ENCODE peak calls at places on chromosomes 3 and 15, in seven cellular contexts. V is GM12878; M is stimulated activated naive CD8-positive, alpha-beta T cell treated with anti-CD3 and anti-CD28 coated beads, Interleukin-15, amount 100 ng/mL, for 72 hours; Z is body of pancreas; X is nucleus accumbens; A is kidney tubule cell; F is activated CD4-positive, alpha-beta T cell treated with anti-CD3 and anti-CD28 coated beads for 24 hours. C is an unnamed sample.
A peak's percentile ranks its signal among the peaks of the same experiment; 100 is the strongest.

GRCh38 chr3:132253262-132253878 is 63.8 kb upstream of the ACP3 start:
- DNase-seq in F (no peak), V (no peak), X (no peak), A (peak; percentile 64), M (no peak), Z (peak; percentile 51), C (peak; percentile 49)

GRCh38 chr3:146968204-146968651 is 363.1 kb upstream of the PLSCR5 start:
- DNase-seq in X (no peak), F (no peak), M (no peak), Z (no peak), A (peak; percentile 87), V (no peak), C (no peak)

GRCh38 chr3:153070153-153070868 is 91.7 kb upstream of the RAP2B start:
- DNase-seq in F (no peak), X (no peak), A (peak; percentile 45), Z (no peak), M (no peak), V (no peak), C (no peak)

GRCh38 chr3:12870942-12871341 is 29.6 kb upstream of the RPL32 start:
- DNase-seq in Z (peak; percentile 26), A (no peak), M (peak; percentile 30), F (no peak), V (no peak), X (no peak), C (no peak)

GRCh38 chr15:80835338-80835737 is 56.2 kb downstream of the CEMIP start:
- DNase-seq in A (no peak), V (no peak), Z (no peak), F (no peak), M (no peak), X (no peak), C (no peak)

GRCh38 chr3:8581373-8581772 is 63.2 kb downstream of the SSUH2 start:
- DNase-seq in Z (no peak), X (no peak), V (no peak), M (no peak), A (no peak), F (no peak), C (no peak)

GRCh38 chr3:14532691-14533456 is 7.3 kb downstream of the GRIP2 start:
- DNase-seq in X (no peak), V (no peak), Z (peak; percentile 93), A (no peak), F (no peak), M (no peak), C (no peak)

GRCh38 chr3:10517616-10518015 is 12.2 kb upstream of the ATP2B2 start:
- DNase-seq in M (no peak), A (no peak), Z (no peak), X (no peak), F (no peak), V (no peak), C (no peak)

GRCh38 chr3:54831091-54831490 is 96.8 kb downstream of the LRTM1 start:
- DNase-seq in X (no peak), Z (no peak), A (no peak), M (no peak), V (no peak), F (no peak), C (no peak)

GRCh38 chr3:127226946-127227842 is 34.3 kb downstream of the PRR23E start:
- DNase-seq in A (peak; percentile 16), X (no peak), M (no peak), V (no peak), F (no peak), Z (no peak), C (no peak)

GRCh38 chr3:122705379-122705778 is 24.7 kb downstream of the PARP14 start:
- DNase-seq in X (no peak), M (no peak), A (no peak), F (no peak), V (no peak), Z (no peak), C (no peak)

GRCh38 chr3:9743548-9743947 is 6.2 kb upstream of the OGG1 start:
- DNase-seq in M (no peak), X (no peak), F (no peak), A (no peak), V (no peak), Z (no peak), C (no peak)

GRCh38 chr15:98901438-98901837 is 106.2 kb downstream of the PGPEP1L start:
- DNase-seq in F (no peak), V (no peak), X (no peak), Z (no peak), M (no peak), A (no peak), C (no peak)

GRCh38 chr3:161393310-161393709 is 22.0 kb upstream of the SPTSSB start:
- DNase-seq in F (no peak), X (no peak), V (no peak), A (no peak), M (no peak), Z (peak; percentile 11), C (no peak)

GRCh38 chr3:114176890-114177289 is 2.0 kb downstream of the DRD3 start:
- DNase-seq in Z (no peak), X (no peak), M (no peak), F (no peak), V (no peak), A (no peak), C (no peak)

GRCh38 chr3:123084192-123084591 is 17.4 kb downstream of the PDIA5 start:
- DNase-seq in F (no peak), X (no peak), V (no peak), A (no peak), M (no peak), Z (peak; percentile 36), C (peak; percentile 9)

GRCh38 chr3:165192610-165193192 is 3.5 kb downstream of the SLITRK3 start:
- DNase-seq in F (no peak), V (no peak), X (no peak), Z (no peak), M (no peak), A (no peak), C (no peak)

GRCh38 chr15:92576597-92577200 is 78.9 kb downstream of the FAM174B start:
- DNase-seq in Z (no peak), F (no peak), X (no peak), A (no peak), M (no peak), V (no peak), C (no peak)

GRCh38 chr3:51967384-51968174 is at the start of gene PCBP4:
- DNase-seq in F (no peak), Z (peak; percentile 86), A (peak; percentile 68), V (no peak), X (peak; percentile 82), M (no peak), C (peak; percentile 85)

GRCh38 chr3:187041362-187042061 is 97.8 kb downstream of the RPL39L start:
- DNase-seq in F (no peak), V (no peak), Z (no peak), M (peak; percentile 63), X (no peak), A (no peak), C (no peak)

GRCh38 chr15:23912191-23912590 is 225.1 kb upstream of the NDN start:
- DNase-seq in X (no peak), V (no peak), M (no peak), F (no peak), Z (peak; percentile 57), A (no peak), C (no peak)

GRCh38 chr3:14962762-14963161 is 15.4 kb downstream of the NR2C2 start:
- DNase-seq in Z (no peak), M (no peak), F (no peak), X (no peak), A (peak; percentile 57), V (no peak), C (no peak)

GRCh38 chr15:88493811-88494210 is 26.3 kb downstream of the MRPS11 start:
- DNase-seq in A (no peak), M (no peak), F (no peak), Z (no peak), V (no peak), X (no peak), C (no peak)